ENCODE peak calls at places on chromosomes 3 and 15, in ten cellular contexts. N, R, D, I, G, C, H, Z, V and U are unnamed samples.

GRCh38 chr15:24772709-24773373 is 97.3 kb downstream of the NPAP1 start:
- DNase-seq in N (peak; percentile 88), R (peak; percentile 82), D (peak; percentile 83), I (peak; percentile 85), G (no peak), C (peak; percentile 66), H (peak; percentile 69), Z (peak; percentile 39), V (peak; percentile 69), U (peak; percentile 78)

GRCh38 chr3:73729969-73730440 is 105.3 kb upstream of the PDZRN3 start:
- DNase-seq in N (peak; percentile 7), R (peak; percentile 94), D (peak; percentile 73), I (peak; percentile 69), G (peak; percentile 18), C (no peak), H (peak; percentile 16), Z (peak; percentile 18), V (no peak), U (no peak)

GRCh38 chr3:181265750-181266333 is 276.3 kb upstream of the DNAJC19 start:
- DNase-seq in N (no peak), R (no peak), D (no peak), I (no peak), G (no peak), C (no peak), H (no peak), Z (no peak), V (no peak), U (no peak)

GRCh38 chr3:15903164-15903563 is 105.4 kb upstream of the ANKRD28 start:
- DNase-seq in N (no peak), R (peak; percentile 73), D (peak; percentile 83), I (no peak), G (peak; percentile 47), C (no peak), H (peak; percentile 46), Z (no peak), V (peak; percentile 54), U (no peak)

GRCh38 chr3:99111235-99111634 is 209.7 kb upstream of the DCBLD2 start:
- DNase-seq in N (no peak), R (no peak), D (no peak), I (no peak), G (no peak), C (no peak), H (no peak), Z (no peak), V (no peak), U (no peak)

GRCh38 chr3:71973337-71974030 is 188.5 kb upstream of the PROK2 start:
- DNase-seq in N (no peak), R (no peak), D (no peak), I (no peak), G (no peak), C (no peak), H (no peak), Z (no peak), V (peak; percentile 12), U (peak; percentile 78)

GRCh38 chr15:53359038-53359437 is 400.4 kb downstream of the WDR72 start:
- DNase-seq in N (peak; percentile 61), R (no peak), D (no peak), I (no peak), G (no peak), C (no peak), H (no peak), Z (no peak), V (no peak), U (no peak)

GRCh38 chr3:144624656-144625055 is 653.0 kb downstream of the DIPK2A start:
- DNase-seq in N (no peak), R (no peak), D (no peak), I (no peak), G (no peak), C (no peak), H (no peak), Z (no peak), V (no peak), U (no peak)

GRCh38 chr3:149941186-149941585 is 29.5 kb downstream of the PFN2 start:
- DNase-seq in N (no peak), R (no peak), D (no peak), I (no peak), G (no peak), C (no peak), H (no peak), Z (no peak), V (no peak), U (no peak)

GRCh38 chr3:25169146-25169545 is 258.9 kb upstream of the RARB start:
- DNase-seq in N (no peak), R (no peak), D (no peak), I (no peak), G (no peak), C (no peak), H (no peak), Z (no peak), V (no peak), U (no peak)

GRCh38 chr3:56055616-56056350 is 412.5 kb downstream of the ERC2 start:
- DNase-seq in N (peak; percentile 41), R (no peak), D (no peak), I (no peak), G (no peak), C (no peak), H (no peak), Z (no peak), V (no peak), U (no peak)

GRCh38 chr15:32908135-32908801 is 190.5 kb downstream of the GREM1 start:
- DNase-seq in N (no peak), R (no peak), D (no peak), I (no peak), G (no peak), C (no peak), H (no peak), Z (peak; percentile 15), V (no peak), U (no peak)

GRCh38 chr15:84929795-84930371 is 45.4 kb downstream of the SLC28A1 start:
- DNase-seq in N (no peak), R (no peak), D (no peak), I (no peak), G (no peak), C (no peak), H (no peak), Z (peak; percentile 85), V (no peak), U (no peak)

GRCh38 chr3:150970665-150971327 is 1.7 kb downstream of the CLRN1 start:
- DNase-seq in N (peak; percentile 30), R (no peak), D (no peak), I (no peak), G (no peak), C (no peak), H (no peak), Z (no peak), V (no peak), U (no peak)

GRCh38 chr3:150975096-150975991 is 2.8 kb upstream of the CLRN1 start:
- DNase-seq in N (peak; percentile 55), R (no peak), D (no peak), I (no peak), G (no peak), C (no peak), H (no peak), Z (no peak), V (no peak), U (no peak)

GRCh38 chr3:150968341-150968740 is 4.2 kb downstream of the CLRN1 start:
- DNase-seq in N (no peak), R (no peak), D (no peak), I (no peak), G (no peak), C (no peak), H (no peak), Z (no peak), V (no peak), U (no peak)

GRCh38 chr3:150975992-150976368 is 3.5 kb upstream of the CLRN1 start:
- DNase-seq in N (no peak), R (no peak), D (no peak), I (no peak), G (no peak), C (no peak), H (no peak), Z (no peak), V (no peak), U (no peak)

GRCh38 chr3:150972379-150972985 is at the start of gene CLRN1:
- DNase-seq in N (peak; percentile 13), R (no peak), D (no peak), I (no peak), G (no peak), C (no peak), H (no peak), Z (peak; percentile 10), V (no peak), U (no peak)
- H3K4me1 ChIP-seq in N (no peaks in the 10 kb centered on the region), R (no peaks in the 10 kb centered on the region), D (no peaks in the 10 kb centered on the region), I (no peaks in the 10 kb centered on the region), G (no peaks in the 10 kb centered on the region), C (no peaks in the 10 kb centered on the region), H (no peaks in the 10 kb centered on the region), Z (no peaks in the 10 kb centered on the region), V (no peaks in the 10 kb centered on the region), U (no peaks in the 10 kb centered on the region)

DNA sequence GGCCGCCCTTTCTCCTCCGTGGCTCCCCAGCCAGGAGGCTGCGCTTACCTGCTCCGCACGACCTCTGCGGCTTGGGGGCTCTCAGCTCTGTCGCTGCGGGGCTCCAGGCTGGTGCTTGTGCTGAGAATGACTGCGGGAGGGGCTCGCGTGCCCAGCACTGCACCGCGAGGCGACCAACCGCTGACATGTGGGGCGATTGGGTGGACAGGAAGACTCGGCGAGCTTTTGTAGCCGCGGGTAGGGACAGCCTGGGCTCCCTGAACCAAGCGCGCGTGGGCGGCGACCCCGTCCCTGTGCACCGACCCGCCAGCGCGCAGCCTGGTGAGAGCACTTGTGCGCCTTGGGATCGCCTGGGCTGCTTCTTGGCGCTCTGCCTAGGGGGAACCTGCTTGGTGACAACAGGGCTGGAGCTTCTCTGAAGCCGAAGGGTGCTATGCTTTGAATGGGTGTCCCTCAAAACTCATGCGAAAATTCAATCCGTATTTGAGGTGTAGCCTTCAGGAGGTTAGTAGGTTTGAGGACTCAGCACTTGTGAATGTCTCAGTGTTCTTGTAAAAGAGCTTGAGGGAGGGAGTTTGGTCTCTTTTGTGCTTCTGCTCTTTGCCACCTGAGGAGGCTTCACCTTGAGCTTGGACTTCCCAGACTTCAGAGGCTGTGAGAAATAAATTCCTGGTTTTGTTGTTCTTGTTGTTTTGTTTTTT is 50.4 kb downstream of the IL12A start:
- DNase-seq in N (peak; percentile 26), R (peak; percentile 50), D (peak; percentile 63), I (peak; percentile 82), G (no peak), C (no peak), H (no peak), Z (no peak), V (no peak), U (peak; percentile 74)
- H3K4me3 ChIP-seq in N (no peak overlapping the region), R (peak overlapping the region; percentile 43), D (peak overlapping the region; percentile 42), I (peak overlapping the region; percentile 37), G (peak overlapping the region; percentile 27), C (no peak overlapping the region), H (peak overlapping the region; percentile 53), Z (peak overlapping the region; percentile 40), V (peak overlapping the region; percentile 24), U (peak overlapping the region; percentile 26)

GRCh38 chr15:101248274-101248673 is 3.6 kb downstream of the CHSY1 start:
- DNase-seq in N (no peak), R (no peak), D (no peak), I (no peak), G (no peak), C (no peak), H (no peak), Z (no peak), V (no peak), U (no peak)
- H3K4me1 ChIP-seq in N (peaks cover 3% of the 10 kb centered on the region), R (peaks cover 59% of the 10 kb centered on the region), D (peaks cover 58% of the 10 kb centered on the region), I (peaks cover 47% of the 10 kb centered on the region), G (peaks cover 30% of the 10 kb centered on the region), C (peaks cover 78% of the 10 kb centered on the region), H (peaks cover 90% of the 10 kb centered on the region), Z (peaks cover 71% of the 10 kb centered on the region), V (peaks cover 84% of the 10 kb centered on the region), U (peaks cover 84% of the 10 kb centered on the region)

DNA sequence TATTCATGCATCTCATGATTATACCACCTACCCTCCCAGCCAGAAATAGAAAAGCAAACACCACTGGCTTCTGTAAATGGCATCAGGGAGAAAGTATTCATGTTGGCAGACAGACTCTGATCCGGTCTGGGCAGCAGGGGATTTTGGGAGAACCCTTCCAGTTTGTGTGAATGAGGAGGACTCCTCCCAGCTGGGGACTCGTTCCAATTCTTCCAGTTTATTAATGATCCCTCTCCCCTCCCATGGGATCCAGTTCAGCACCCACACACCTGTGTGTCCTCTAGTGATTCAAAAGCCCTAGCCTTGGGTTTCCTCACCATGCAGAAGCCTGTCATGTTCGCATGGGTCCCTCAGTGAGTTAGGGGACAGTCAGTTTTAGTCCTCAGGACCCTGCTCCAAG is 110.9 kb downstream of the IQSEC1 start:
- DNase-seq in N (no peak), R (no peak), D (no peak), I (no peak), G (no peak), C (no peak), H (no peak), Z (no peak), V (no peak), U (no peak)
- H3K4me3 ChIP-seq in N (no peak overlapping the region), R (no peak overlapping the region), D (no peak overlapping the region), I (no peak overlapping the region), G (no peak overlapping the region), C (no peak overlapping the region), H (peak overlapping the region; percentile 8), Z (no peak overlapping the region), V (no peak overlapping the region), U (no peak overlapping the region)